ENCODE peak calls at places on chromosome 7, in five cellular contexts. V, R, D, B and K are unnamed samples.

GRCh38 chr7:47188653-47189315 is 393.1 kb downstream of the TNS3 start:
- DNase-seq in R (no peak), V (no peak), D (no peak), B (no peak), K (no peak)

GRCh38 chr7:76260171-76260703 is 42.2 kb upstream of the HSPB1 start:
- DNase-seq in D (peak; percentile 74), V (peak; percentile 90), B (peak; percentile 96), R (no peak), K (peak; percentile 96)

GRCh38 chr7:101370836-101371235 is 8.2 kb downstream of the COL26A1 start:
- DNase-seq in D (no peak), R (no peak), B (no peak), V (no peak), K (no peak)

GRCh38 chr7:5591547-5591899 is 167.9 kb upstream of the TNRC18 start:
- DNase-seq in B (no peak), D (peak; percentile 72), V (no peak), R (no peak), K (no peak)

GRCh38 chr7:112770051-112770450 is 20.1 kb downstream of the TMEM168 start:
- DNase-seq in D (no peak), V (no peak), R (no peak), B (no peak), K (no peak)

GRCh38 chr7:94509264-94509878 is at the start of gene CASD1:
- DNase-seq in B (peak; percentile 15), R (no peak), V (peak; percentile 14), D (peak; percentile 33), K (no peak)

GRCh38 chr7:31398815-31399214 is 58.3 kb upstream of the NEUROD6 start:
- DNase-seq in B (no peak), V (no peak), R (no peak), D (no peak), K (no peak)

GRCh38 chr7:69962856-69963149 is 364.5 kb downstream of the AUTS2 start:
- DNase-seq in B (no peak), R (peak; percentile 39), V (no peak), D (no peak), K (no peak)

GRCh38 chr7:27901028-27901760 is 161.2 kb downstream of the TAX1BP1 start:
- DNase-seq in D (no peak), R (peak; percentile 55), V (no peak), B (no peak), K (no peak)

GRCh38 chr7:2884161-2884560 is 40.1 kb upstream of the GNA12 start:
- DNase-seq in V (no peak), B (no peak), D (no peak), R (no peak), K (no peak)

GRCh38 chr7:3042861-3043489 is 692 bp downstream of the CARD11 start:
- DNase-seq in V (no peak), R (no peak), D (no peak), B (no peak), K (no peak)

GRCh38 chr7:7862393-7862792 is 106.2 kb upstream of the GLCCI1 start:
- DNase-seq in R (no peak), V (no peak), D (no peak), B (no peak), K (no peak)

GRCh38 chr7:36522453-36523007 is 132.9 kb downstream of the ANLN start:
- DNase-seq in R (no peak), D (no peak), B (no peak), V (no peak), K (no peak)

GRCh38 chr7:159040912-159041711 is 103.6 kb downstream of the VIPR2 start:
- DNase-seq in R (no peak), D (no peak), V (no peak), B (no peak), K (no peak)

GRCh38 chr7:52917982-52918578 is 117.4 kb upstream of the POM121L12 start:
- DNase-seq in D (no peak), V (peak; percentile 9), B (no peak), R (no peak), K (no peak)

GRCh38 chr7:2488272-2488645 is 12.1 kb upstream of the GRIFIN start:
- DNase-seq in V (no peak), D (no peak), R (no peak), B (no peak), K (no peak)

GRCh38 chr7:7931626-7932025 is 37.0 kb upstream of the GLCCI1 start:
- DNase-seq in D (no peak), R (no peak), B (no peak), V (no peak), K (no peak)

GRCh38 chr7:112073530-112073929 is 132.7 kb downstream of the DOCK4 start:
- DNase-seq in B (no peak), D (no peak), R (no peak), V (no peak), K (no peak)

GRCh38 chr7:111855161-111855841 is 293.0 kb upstream of the IMMP2L start:
- DNase-seq in D (peak; percentile 21), R (peak; percentile 2), V (peak; percentile 56), B (no peak), K (peak; percentile 70)

GRCh38 chr7:17242504-17242903 is 55.9 kb upstream of the AHR start:
- DNase-seq in V (no peak), R (no peak), D (no peak), B (no peak), K (no peak)

GRCh38 chr7:30977896-30978564 is 14.3 kb downstream of the GHRHR start:
- DNase-seq in B (peak; percentile 43), V (peak; percentile 34), D (peak; percentile 32), R (no peak), K (no peak)

GRCh38 chr7:31145339-31145738 is 93.2 kb downstream of the ADCYAP1R1 start:
- DNase-seq in V (no peak), B (no peak), R (no peak), D (no peak), K (peak; percentile 35)

GRCh38 chr7:31935115-31935514 is 135.1 kb downstream of the PDE1C start:
- DNase-seq in D (no peak), B (no peak), R (no peak), V (no peak), K (peak; percentile 16)

GRCh38 chr7:150974468-150975391 is 3.4 kb downstream of the KCNH2 start:
- DNase-seq in D (no peak), V (peak; percentile 75), R (no peak), B (no peak), K (no peak)
- TF ChIP-seq SUZ12 in D (no peak), V (no peak), R (no peak), B (peak; percentile 50), K (no peak)

DNA sequence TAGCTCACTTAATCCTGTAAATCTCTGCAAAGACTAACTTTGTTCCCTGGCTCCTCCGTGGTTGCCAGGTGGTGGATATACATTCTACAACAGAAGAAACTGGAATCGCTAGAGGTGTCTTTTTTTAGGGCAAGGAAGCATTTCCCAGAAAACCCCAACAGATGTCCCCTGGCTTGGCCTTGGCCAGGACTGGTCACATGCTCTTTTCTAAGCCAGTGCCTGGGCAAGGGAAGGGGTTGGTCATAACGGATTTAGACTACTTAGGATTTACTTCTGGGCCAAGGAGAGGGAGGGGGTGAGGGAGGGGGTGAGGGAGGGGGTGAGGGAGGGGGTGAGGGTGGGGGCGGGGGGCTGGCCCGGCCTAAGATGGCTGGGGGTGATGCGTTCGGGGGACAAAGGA is 105.7 kb downstream of the SNX10 start:
- DNase-seq in D (no peak), R (no peak), V (no peak), B (no peak), K (no peak)
- TF ChIP-seq SUZ12 in D (no peak), R (no peak), V (no peak), B (no peak), K (no peak)

GRCh38 chr7:20545016-20545415 is 70.5 kb upstream of the ABCB5 start:
- DNase-seq in R (no peak), D (no peak), B (no peak), V (no peak), K (no peak)
- TF ChIP-seq SUZ12 in R (no peak), D (no peak), B (no peak), V (no peak), K (no peak)

GRCh38 chr7:93044147-93044810 is 73.5 kb downstream of the SAMD9 start:
- DNase-seq in R (no peak), D (no peak), B (no peak), V (no peak), K (peak; percentile 74)
- TF ChIP-seq SUZ12 in R (no peak), D (no peak), B (no peak), V (no peak), K (no peak)

GRCh38 chr7:151485006-151485732 is 34.5 kb downstream of the RHEB start:
- DNase-seq in D (no peak), B (no peak), V (no peak), R (no peak), K (no peak)
- TF ChIP-seq SUZ12 in D (no peak), B (no peak), V (no peak), R (no peak), K (no peak)

GRCh38 chr7:226281-226882 is 34.0 kb downstream of the FAM20C start:
- DNase-seq in D (no peak), B (no peak), V (no peak), R (no peak), K (no peak)
- TF ChIP-seq SUZ12 in D (no peak), B (no peak), V (no peak), R (no peak), K (no peak)

GRCh38 chr7:157497744-157498541 is 161.1 kb downstream of the DNAJB6 start:
- DNase-seq in D (no peak), B (no peak), R (no peak), V (no peak), K (no peak)
- TF ChIP-seq SUZ12 in D (no peak), B (no peak), R (no peak), V (no peak), K (no peak)

GRCh38 chr7:13115157-13115772 is 427.8 kb downstream of the ARL4A start:
- DNase-seq in B (no peak), D (no peak), V (no peak), R (no peak), K (peak; percentile 39)
- TF ChIP-seq SUZ12 in B (no peak), D (no peak), V (no peak), R (no peak), K (no peak)